ENCODE peak calls at places on chromosomes 16 and 17, in four cellular contexts. One of them, this sample, is unnamed.
A peak's percentile ranks its signal among the peaks of the same experiment; 100 is the strongest.

GRCh38 chr16:79380990-79381389 is 219.5 kb downstream of the MAF start:
- DNase-seq in IMR-90: no peak
- DNase-seq in K562: no peak
- DNase-seq in GM12878: no peak
- DNase-seq in this sample: no peak

GRCh38 chr17:37844158-37844976 is 79.8 kb upstream of the TBC1D3K start:
- DNase-seq in IMR-90: peak; percentile 58
- DNase-seq in K562: peak; percentile 84
- DNase-seq in GM12878: no peak
- DNase-seq in this sample: peak; percentile 64

GRCh38 chr16:82954224-82954929 is 327.6 kb downstream of the CDH13 start:
- DNase-seq in IMR-90: peak; percentile 70
- DNase-seq in K562: no peak
- DNase-seq in GM12878: no peak
- DNase-seq in this sample: no peak

GRCh38 chr17:77145635-77146632 is 5.2 kb downstream of the SEC14L1 start:
- DNase-seq in IMR-90: peak; percentile 76
- DNase-seq in K562: no peak
- DNase-seq in GM12878: peak; percentile 71
- DNase-seq in this sample: peak; percentile 80

GRCh38 chr17:36486204-36487194 is at the start of gene ZNHIT3:
- DNase-seq in IMR-90: peak; percentile 93
- DNase-seq in K562: peak; percentile 92
- DNase-seq in GM12878: peak; percentile 80
- DNase-seq in this sample: peak; percentile 94

GRCh38 chr17:38741853-38742421 is 6.2 kb downstream of the PCGF2 start:
- DNase-seq in IMR-90: no peak
- DNase-seq in K562: no peak
- DNase-seq in GM12878: no peak
- DNase-seq in this sample: no peak

GRCh38 chr16:72400257-72401078 is 228.5 kb upstream of the PMFBP1 start:
- DNase-seq in IMR-90: peak; percentile 62
- DNase-seq in K562: peak; percentile 52
- DNase-seq in GM12878: peak; percentile 7
- DNase-seq in this sample: peak; percentile 76

GRCh38 chr16:81601008-81601428 is 156.4 kb downstream of the CMIP start:
- DNase-seq in IMR-90: peak; percentile 72
- DNase-seq in K562: no peak
- DNase-seq in GM12878: no peak
- DNase-seq in this sample: no peak

GRCh38 chr17:858941-859452 is 76.8 kb downstream of the MRM3 start:
- DNase-seq in IMR-90: no peak
- DNase-seq in K562: no peak
- DNase-seq in GM12878: no peak
- DNase-seq in this sample: peak; percentile 51

GRCh38 chr17:59641799-59642484 is 22.2 kb downstream of the CLTC start:
- DNase-seq in IMR-90: no peak
- DNase-seq in K562: no peak
- DNase-seq in GM12878: peak; percentile 63
- DNase-seq in this sample: no peak

GRCh38 chr17:54085934-54086333 is 263.2 kb downstream of the KIF2B start:
- DNase-seq in IMR-90: no peak
- DNase-seq in K562: no peak
- DNase-seq in GM12878: no peak
- DNase-seq in this sample: no peak

GRCh38 chr17:55238931-55239297 is 25.8 kb upstream of the HLF start:
- DNase-seq in IMR-90: no peak
- DNase-seq in K562: peak; percentile 44
- DNase-seq in GM12878: no peak
- DNase-seq in this sample: no peak

GRCh38 chr16:75224281-75224680 is 5.5 kb downstream of the CTRB1 start:
- DNase-seq in IMR-90: no peak
- DNase-seq in K562: no peak
- DNase-seq in GM12878: no peak
- DNase-seq in this sample: no peak

GRCh38 chr17:16417896-16418683 is 2.7 kb downstream of the TRPV2 start:
- DNase-seq in IMR-90: peak; percentile 28
- DNase-seq in K562: no peak
- DNase-seq in GM12878: no peak
- DNase-seq in this sample: no peak

GRCh38 chr17:8904201-8904600 is 36.7 kb upstream of the PIK3R6 start:
- DNase-seq in IMR-90: no peak
- DNase-seq in K562: no peak
- DNase-seq in GM12878: no peak
- DNase-seq in this sample: no peak

GRCh38 chr16:47732122-47732805 is 271.1 kb downstream of the PHKB start:
- DNase-seq in IMR-90: peak; percentile 98
- DNase-seq in K562: no peak
- DNase-seq in GM12878: no peak
- DNase-seq in this sample: peak; percentile 5

GRCh38 chr16:85055503-85056210 is 28.1 kb downstream of the KIAA0513 start:
- DNase-seq in IMR-90: peak; percentile 63
- DNase-seq in K562: no peak
- DNase-seq in GM12878: peak; percentile 92
- DNase-seq in this sample: peak; percentile 72

GRCh38 chr17:76414334-76415295 is 30.2 kb downstream of the SPHK1 start:
- DNase-seq in IMR-90: peak; percentile 69
- DNase-seq in K562: peak; percentile 86
- DNase-seq in GM12878: no peak
- DNase-seq in this sample: peak; percentile 44

GRCh38 chr17:45836047-45837044 is 8.3 kb upstream of the SPPL2C start:
- DNase-seq in IMR-90: no peak
- DNase-seq in K562: no peak
- DNase-seq in GM12878: no peak
- DNase-seq in this sample: no peak

GRCh38 chr16:53999841-54000240 is 286.7 kb downstream of the IRX3 start:
- DNase-seq in IMR-90: peak; percentile 43
- DNase-seq in K562: no peak
- DNase-seq in GM12878: no peak
- DNase-seq in this sample: no peak

GRCh38 chr16:66264311-66265105 is 102.0 kb upstream of the CDH5 start:
- DNase-seq in IMR-90: no peak
- DNase-seq in K562: no peak
- DNase-seq in GM12878: no peak
- DNase-seq in this sample: no peak

GRCh38 chr17:4711671-4712111 is 1.3 kb downstream of the ARRB2 start:
- DNase-seq in IMR-90: no peak
- DNase-seq in K562: no peak
- DNase-seq in GM12878: no peak
- DNase-seq in this sample: no peak

GRCh38 chr17:21149626-21150025 is 22.9 kb downstream of the DHRS7B start:
- DNase-seq in IMR-90: no peak
- DNase-seq in K562: no peak
- DNase-seq in GM12878: no peak
- DNase-seq in this sample: no peak

GRCh38 chr17:4554997-4555799 is at the start of gene MYBBP1A:
- DNase-seq in IMR-90: peak; percentile 92
- DNase-seq in K562: peak; percentile 95
- DNase-seq in GM12878: peak; percentile 83
- DNase-seq in this sample: peak; percentile 94

GRCh38 chr17:75245011-75245410 is 16.4 kb downstream of the GGA3 start:
- DNase-seq in IMR-90: no peak
- DNase-seq in K562: no peak
- DNase-seq in GM12878: no peak
- DNase-seq in this sample: no peak

GRCh38 chr17:75249564-75249963 is 11.8 kb downstream of the GGA3 start:
- DNase-seq in IMR-90: no peak
- DNase-seq in K562: no peak
- DNase-seq in GM12878: no peak
- DNase-seq in this sample: no peak

GRCh38 chr17:75252039-75252816 is 9.2 kb downstream of the GGA3 start:
- DNase-seq in IMR-90: no peak
- DNase-seq in K562: no peak
- DNase-seq in GM12878: no peak
- DNase-seq in this sample: no peak

GRCh38 chr17:75246404-75246803 is 15.0 kb downstream of the GGA3 start:
- DNase-seq in IMR-90: no peak
- DNase-seq in K562: no peak
- DNase-seq in GM12878: no peak
- DNase-seq in this sample: no peak

DNA sequence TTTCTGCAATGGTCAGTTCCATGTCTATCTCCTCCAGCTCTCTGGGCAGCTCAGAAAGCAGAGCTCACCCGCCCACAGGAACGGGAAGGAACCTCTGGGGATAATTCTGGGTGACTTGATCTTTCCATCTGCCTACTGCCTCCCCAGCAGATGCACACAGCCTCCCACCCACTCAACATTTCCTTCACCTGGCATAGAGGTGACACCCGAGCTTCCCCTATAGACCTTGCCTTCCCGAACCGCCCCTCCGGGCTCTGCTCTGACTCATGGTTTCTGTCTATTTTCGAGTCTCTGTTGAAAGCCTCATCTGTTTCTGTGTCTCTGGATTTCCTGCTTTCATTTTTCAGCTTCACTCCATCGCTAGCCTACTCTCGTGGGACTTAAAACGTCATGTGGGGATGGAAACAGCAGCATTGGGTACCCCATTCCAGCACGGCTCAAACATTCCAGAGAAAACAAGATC is 11.4 kb downstream of the GGA3 start:
- DNase-seq in IMR-90: peak; percentile 18
- DNase-seq in K562: no peak
- DNase-seq in GM12878: peak; percentile 79
- DNase-seq in this sample: peak; percentile 85
- TF ChIP-seq FOS in IMR-90: no peak
- TF ChIP-seq FOS in K562: no peak
- TF ChIP-seq FOS in GM12878: no peak
- TF ChIP-seq FOS in this sample: no peak

DNA sequence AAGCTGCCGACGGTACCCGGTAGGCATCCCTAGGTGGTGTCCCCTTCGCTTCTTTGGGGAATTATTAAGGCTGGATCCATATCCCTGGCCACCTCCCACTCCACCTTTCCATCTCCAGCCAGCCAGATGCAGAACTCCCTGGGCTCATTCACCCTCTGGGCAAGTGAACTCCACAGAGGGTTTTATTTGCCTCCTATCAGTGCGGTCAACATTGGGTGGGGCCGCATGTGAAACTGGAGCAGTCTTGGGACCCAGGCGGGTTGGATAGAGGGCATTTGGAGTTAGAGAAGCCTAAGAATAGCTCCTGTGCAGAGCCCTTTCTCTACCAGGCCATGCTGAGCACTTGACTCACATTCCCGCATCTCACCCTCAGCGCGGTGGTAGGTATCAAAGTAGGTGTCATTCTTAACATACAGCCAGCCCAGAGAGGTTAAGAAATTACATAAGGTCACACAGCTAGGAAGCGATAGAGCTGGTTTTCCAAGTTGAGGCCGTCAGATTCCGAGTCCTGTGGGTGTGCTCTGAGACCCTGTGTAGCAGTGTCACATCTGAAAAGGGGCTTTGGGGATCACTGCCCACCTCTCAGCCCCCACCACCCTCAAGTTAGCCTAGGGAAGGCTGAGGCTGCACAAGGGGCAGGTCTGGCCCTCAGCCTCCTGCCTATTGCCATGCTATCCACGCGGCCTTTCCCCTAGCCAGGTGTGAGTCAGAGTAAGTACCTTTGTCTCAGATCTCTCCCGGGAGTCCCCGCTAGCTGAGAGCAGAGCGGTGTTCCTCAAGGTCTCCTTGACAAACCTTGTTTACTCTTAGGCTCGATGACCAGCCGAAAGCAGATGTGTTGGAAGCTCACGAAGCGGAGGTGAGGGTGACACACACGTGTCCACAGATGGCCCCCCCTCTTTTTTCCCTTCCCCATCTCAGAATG is 26.9 kb upstream of the LGALS9 start:
- DNase-seq in IMR-90: no peak
- DNase-seq in K562: no peak
- DNase-seq in GM12878: no peak
- DNase-seq in this sample: no peak
- TF ChIP-seq FOS in IMR-90: no peak
- TF ChIP-seq FOS in K562: no peak
- TF ChIP-seq FOS in GM12878: no peak
- TF ChIP-seq FOS in this sample: no peak

DNA sequence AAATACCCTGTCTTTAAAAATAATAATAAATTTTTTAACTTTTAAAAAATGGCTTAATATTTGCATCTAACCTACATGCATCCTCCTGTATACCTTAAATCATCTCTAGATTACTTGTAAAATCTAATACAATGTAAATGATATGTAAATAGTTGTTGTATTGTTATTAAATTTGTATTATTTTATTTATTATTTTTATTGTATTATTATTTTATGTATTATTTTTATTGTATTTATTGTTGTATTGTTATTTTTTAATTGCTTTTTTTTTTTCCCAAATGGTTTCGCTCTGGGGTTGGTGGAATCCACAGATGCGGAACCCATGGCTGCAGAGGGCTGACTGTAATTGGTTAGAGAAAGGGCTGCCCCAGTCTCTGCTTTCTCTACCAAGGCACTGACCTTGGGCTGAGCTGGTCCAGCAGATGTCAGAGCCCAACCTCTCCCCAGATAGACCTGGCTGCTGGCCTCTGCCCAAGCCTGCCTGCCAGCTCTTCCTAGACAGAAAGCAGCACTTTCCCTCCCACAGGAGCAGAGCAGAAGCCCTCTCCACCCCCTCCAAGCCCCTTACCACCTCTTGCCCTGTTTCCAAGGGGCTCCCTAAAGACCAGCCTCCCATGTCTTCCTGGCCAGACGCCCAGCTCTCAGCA is 183.8 kb downstream of the GSG1L start:
- DNase-seq in IMR-90: no peak
- DNase-seq in K562: no peak
- DNase-seq in GM12878: no peak
- DNase-seq in this sample: no peak
- TF ChIP-seq FOS in IMR-90: no peak
- TF ChIP-seq FOS in K562: no peak
- TF ChIP-seq FOS in GM12878: no peak
- TF ChIP-seq FOS in this sample: no peak

DNA sequence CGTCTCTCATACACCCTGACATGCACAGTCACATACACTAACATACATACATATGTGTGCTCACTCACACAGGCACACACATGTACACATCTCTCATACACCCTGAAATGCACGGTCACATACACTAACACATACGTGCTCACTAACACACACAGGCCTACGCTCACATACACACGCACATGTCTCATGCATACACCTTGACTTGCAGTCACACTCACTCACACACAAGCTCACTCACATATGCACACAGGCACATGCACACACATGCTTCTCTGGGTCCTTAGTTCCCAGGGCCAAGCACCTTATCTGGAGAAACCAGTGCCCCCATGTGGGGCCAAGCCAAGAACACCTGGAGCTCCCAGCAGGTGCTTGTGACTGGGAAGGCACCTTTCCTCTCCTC is 240.3 kb downstream of the RBFOX3 start:
- DNase-seq in IMR-90: no peak
- DNase-seq in K562: no peak
- DNase-seq in GM12878: no peak
- DNase-seq in this sample: no peak
- TF ChIP-seq FOS in IMR-90: no peak
- TF ChIP-seq FOS in K562: no peak
- TF ChIP-seq FOS in GM12878: no peak
- TF ChIP-seq FOS in this sample: no peak

This sample was measured in endothelial cell of umbilical vein.